ENCODE peak calls at places on chromosome 15, in four cellular contexts. B, X, Q and D are unnamed samples.

GRCh38 chr15:67067930-67068542 is 2.6 kb downstream of the SMAD3 start:
- DNase-seq in Q (no peak), X (no peak), B (no peak), D (no peak)

GRCh38 chr15:39948817-39949216 is 14.9 kb downstream of the EIF2AK4 start:
- DNase-seq in B (no peak), Q (peak), X (no peak), D (no peak)

GRCh38 chr15:101537681-101538080 is 48.2 kb upstream of the PCSK6 start:
- DNase-seq in X (no peak), B (no peak), Q (peak), D (no peak)

GRCh38 chr15:82951472-82952155 is 906 bp downstream of the HOMER2 start:
- DNase-seq in Q (no peak), X (peak), B (no peak), D (no peak)

GRCh38 chr15:71093089-71094024 is 21.9 kb upstream of the THSD4 start:
- DNase-seq in Q (no peak), X (no peak), B (no peak), D (peak)

GRCh38 chr15:76343313-76343996 is 6.9 kb downstream of the ISL2 start:
- DNase-seq in X (no peak), Q (no peak), B (no peak), D (no peak)

GRCh38 chr15:91970142-91970541 is 116.6 kb downstream of the SLCO3A1 start:
- DNase-seq in Q (no peak), X (no peak), B (no peak), D (no peak)

GRCh38 chr15:84996055-84996454 is 14.4 kb downstream of the PDE8A start:
- DNase-seq in B (no peak), Q (no peak), X (no peak), D (no peak)

GRCh38 chr15:77597804-77598453 is 34.8 kb downstream of the LINGO1 start:
- DNase-seq in B (no peak), Q (no peak), X (no peak), D (no peak)

GRCh38 chr15:83846847-83847246 is 192.9 kb downstream of the ADAMTSL3 start:
- DNase-seq in X (no peak), Q (no peak), B (no peak), D (no peak)

GRCh38 chr15:39597336-39597735 is 16.5 kb downstream of the THBS1 start:
- DNase-seq in B (no peak), X (no peak), Q (no peak), D (no peak)

GRCh38 chr15:69736161-69736560 is 283.5 kb downstream of the RPLP1 start:
- DNase-seq in X (no peak), Q (no peak), B (no peak), D (no peak)

GRCh38 chr15:81480645-81481053 is 106.6 kb upstream of the TMC3 start:
- DNase-seq in B (peak), X (peak), Q (peak), D (peak)

GRCh38 chr15:64854041-64854440 is 12.3 kb downstream of the PLEKHO2 start:
- DNase-seq in X (no peak), Q (no peak), B (no peak), D (no peak)

GRCh38 chr15:39767921-39768320 is 14.7 kb downstream of the FSIP1 start:
- DNase-seq in Q (no peak), X (no peak), B (no peak), D (no peak)

DNA sequence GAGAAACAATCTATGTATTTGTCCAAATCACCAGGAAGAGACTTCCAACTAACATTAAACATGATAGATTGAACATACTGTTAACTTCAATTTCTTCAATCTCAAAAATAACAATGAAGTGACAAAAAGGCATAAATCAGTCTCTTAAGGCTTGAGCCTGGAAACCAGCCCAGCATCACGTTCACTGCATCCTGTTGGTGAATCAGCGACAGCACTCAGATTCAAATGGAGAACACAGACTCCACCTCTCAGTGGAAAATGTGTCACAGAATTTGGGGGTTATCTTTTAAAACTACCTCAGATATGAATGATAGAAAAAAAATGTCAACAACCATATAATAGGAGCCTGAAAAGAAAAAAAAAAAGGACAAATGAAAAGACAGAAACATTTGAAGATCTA is 212.0 kb downstream of the MINAR1 start:
- DNase-seq in Q (no peak), B (no peak), X (no peak), D (peak)
- TF ChIP-seq RFX5 in Q (no peak), B (no peak), X (no peak), D (no peak)

DNA sequence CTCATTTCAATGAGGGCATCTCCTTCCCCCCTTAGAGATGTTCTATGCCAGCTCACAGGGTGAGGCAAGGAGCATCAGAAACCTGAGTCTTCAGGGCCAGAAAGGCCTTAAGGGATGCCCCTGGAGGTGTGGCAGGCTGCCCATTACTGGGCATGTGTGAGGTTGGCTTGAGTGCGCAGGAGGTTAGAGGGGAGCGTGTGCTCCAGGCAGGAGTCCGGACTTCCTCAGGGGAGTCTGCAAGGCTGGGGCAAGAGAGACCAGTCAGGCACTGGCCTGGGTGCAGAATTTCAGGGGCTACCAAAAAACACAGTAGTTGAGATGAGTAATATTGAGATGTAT is 1.9 kb downstream of the LOXL1 start:
- DNase-seq in Q (no peak), X (no peak), B (no peak), D (no peak)
- TF ChIP-seq PBX3 in Q (no peak), X (no peak), B (no peak), D (no peak)

DNA sequence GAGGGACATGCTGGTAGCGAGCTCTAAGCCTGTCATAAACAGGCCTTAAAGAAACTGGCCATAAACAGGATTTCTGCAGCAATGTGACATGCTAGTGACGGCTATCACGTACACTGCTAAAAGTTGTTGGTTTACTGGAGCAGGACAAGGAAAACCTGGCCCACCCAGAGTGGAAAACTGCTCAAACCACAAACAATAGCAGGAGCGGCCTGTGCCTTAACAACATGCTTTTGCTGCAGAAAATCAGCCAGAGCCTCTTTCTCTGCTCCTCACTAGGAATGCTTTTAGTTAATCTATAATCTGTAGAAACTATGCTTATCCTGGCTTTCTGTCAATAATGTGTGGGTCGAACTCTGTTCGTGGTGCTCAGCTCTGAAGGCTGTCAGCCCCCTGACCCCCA is 202.9 kb upstream of the UBE3A start:
- DNase-seq in Q (no peak), X (no peak), B (no peak), D (no peak)
- TF ChIP-seq RFX5 in Q (no peak), X (no peak), B (no peak), D (no peak)

GRCh38 chr15:59326856-59327255 is 45.8 kb downstream of the MYO1E start:
- DNase-seq in X (no peak), B (no peak), Q (no peak), D (no peak)

GRCh38 chr15:59321000-59321689 is 51.5 kb downstream of the MYO1E start:
- DNase-seq in B (no peak), X (no peak), Q (no peak), D (no peak)

GRCh38 chr15:59317211-59317610 is 55.5 kb downstream of the MYO1E start:
- DNase-seq in Q (no peak), X (no peak), B (no peak), D (no peak)

GRCh38 chr15:59327942-59328341 is 44.7 kb downstream of the MYO1E start:
- DNase-seq in X (no peak), Q (no peak), B (no peak), D (no peak)

GRCh38 chr15:59322056-59322755 is 50.5 kb downstream of the MYO1E start:
- DNase-seq in Q (no peak), B (no peak), X (no peak), D (no peak)
- TF ChIP-seq PBX3 in Q (no peak), B (no peak), X (no peak), D (no peak)

GRCh38 chr15:52120488-52120887 is 7.9 kb upstream of the BCL2L10 start:
- DNase-seq in Q (no peak), X (no peak), B (no peak), D (no peak)

GRCh38 chr15:52121006-52121405 is 8.4 kb upstream of the BCL2L10 start:
- DNase-seq in X (no peak), B (no peak), Q (no peak), D (no peak)

GRCh38 chr15:52121896-52122295 is 9.3 kb upstream of the BCL2L10 start:
- DNase-seq in Q (no peak), X (no peak), B (no peak), D (no peak)

GRCh38 chr15:52128568-52128967 is 16.0 kb upstream of the BCL2L10 start:
- DNase-seq in X (no peak), Q (no peak), B (no peak), D (no peak)

GRCh38 chr15:52124270-52124878 is 11.8 kb upstream of the BCL2L10 start:
- DNase-seq in Q (peak), B (no peak), X (no peak), D (no peak)
- TF ChIP-seq RFX5 in Q (no peak), B (no peak), X (no peak), D (no peak)

GRCh38 chr15:58985443-58985842 is 2.0 kb upstream of the RNF111 start:
- DNase-seq in B (no peak), Q (peak), X (no peak), D (no peak)

GRCh38 chr15:58981808-58982475 is 5.5 kb upstream of the RNF111 start:
- DNase-seq in Q (no peak), B (no peak), X (no peak), D (no peak)

GRCh38 chr15:58987501-58988010 is at the start of gene RNF111:
- DNase-seq in Q (peak), X (peak), B (peak), D (peak)

GRCh38 chr15:58988011-58988785 is 735 bp downstream of the RNF111 start:
- DNase-seq in X (peak), B (no peak), Q (peak), D (peak)

GRCh38 chr15:58987036-58987435 is 427 bp upstream of the RNF111 start:
- DNase-seq in B (no peak), X (peak), Q (peak), D (peak)
- TF ChIP-seq PBX3 in B (no peak), X (no peak), Q (no peak), D (no peak)

DNA sequence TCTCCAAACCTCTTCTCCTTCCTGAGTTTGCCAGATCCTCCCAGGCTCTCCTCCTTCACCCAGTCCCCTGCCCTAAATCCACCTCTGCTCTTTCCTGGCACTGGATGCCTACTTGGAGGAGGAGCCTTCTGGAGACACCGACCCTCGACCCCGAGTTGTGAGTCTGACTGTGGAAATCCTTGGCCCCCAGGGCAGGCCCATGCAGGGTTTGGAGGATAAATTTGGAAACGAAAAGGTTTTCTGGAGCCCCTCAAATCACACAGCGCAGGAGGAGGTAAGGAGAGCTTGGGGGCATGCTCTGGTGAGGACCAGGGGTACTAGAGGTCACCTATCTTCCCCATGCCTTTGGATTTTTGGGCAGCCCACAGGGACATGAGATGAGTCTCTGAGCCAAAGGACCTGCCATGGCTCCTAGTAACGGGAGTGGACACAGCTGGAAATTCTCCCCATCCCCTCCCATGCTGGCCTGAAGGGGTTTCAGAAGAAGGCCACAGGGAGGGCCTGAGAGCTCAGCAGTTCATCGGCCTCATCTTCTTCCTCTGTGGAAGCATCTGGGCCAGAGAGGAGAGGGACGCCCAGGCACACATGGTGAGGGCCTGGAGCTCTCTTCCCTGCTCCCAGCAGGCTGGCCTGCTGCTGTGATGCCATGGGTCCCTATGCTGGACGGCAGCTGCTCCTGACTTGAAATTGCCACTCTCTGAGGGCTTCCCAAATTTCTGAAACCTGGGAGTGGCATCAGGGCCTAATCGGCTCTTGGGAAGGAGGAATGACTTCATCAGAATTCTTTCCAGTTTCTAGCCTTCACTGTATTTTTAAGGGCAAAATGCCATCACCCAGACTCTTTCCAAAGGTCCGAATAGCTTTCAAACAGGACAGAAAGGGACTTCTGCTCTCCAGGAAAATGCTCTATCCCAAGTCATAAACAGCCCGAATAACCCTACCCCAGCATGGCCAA is 68.7 kb upstream of the ITGA11 start:
- DNase-seq in X (no peak), Q (no peak), B (no peak), D (no peak)
- TF ChIP-seq RFX5 in X (no peak), Q (no peak), B (no peak), D (no peak)

GRCh38 chr15:88693191-88693590 is 54.4 kb downstream of the ISG20 start:
- DNase-seq in X (no peak), B (no peak), Q (no peak), D (no peak)
- TF ChIP-seq PBX3 in X (no peak), B (no peak), Q (no peak), D (no peak)

DNA sequence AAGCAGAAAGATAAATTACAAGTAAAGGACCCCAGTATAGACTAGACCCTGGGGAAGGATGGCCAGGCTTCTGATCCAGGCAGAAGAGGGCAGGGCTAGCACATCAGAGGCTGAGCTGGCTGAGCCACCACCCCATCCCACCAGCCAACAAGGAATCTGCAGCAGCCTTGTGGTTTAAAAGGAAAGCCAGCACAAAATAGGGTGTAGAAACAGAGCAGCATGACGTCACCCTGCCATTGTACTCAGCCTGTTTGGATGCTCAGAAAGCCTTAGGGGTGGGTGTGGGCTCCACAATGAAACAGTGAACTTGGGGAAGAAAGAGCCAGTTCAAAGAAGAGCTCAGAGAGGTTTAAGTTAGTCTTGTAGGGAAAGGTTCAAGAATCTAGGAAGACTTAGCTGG is 28.2 kb downstream of the DUOX1 start:
- DNase-seq in Q (no peak), B (no peak), X (no peak), D (no peak)
- TF ChIP-seq RFX5 in Q (no peak), B (no peak), X (no peak), D (no peak)